ENCODE peak calls at places on chromosomes 11 and 22, in eight cellular contexts. J is NB4; I is tibial artery; K is right atrium auricular region; F is endothelial cell; V is spleen; W is AG09309; E is CD4-positive, alpha-beta T cell. O is an unnamed sample.
A peak's percentile ranks its signal among the peaks of the same experiment; 100 is the strongest.

GRCh38 chr11:1879941-1880720 is 11.6 kb downstream of the PRR33 start:
- DNase-seq in J (peak; percentile 55), I (peak; percentile 79), K (peak; percentile 86), F (peak; percentile 6), V (peak; percentile 83), W (no peak), E (no peak), O (no peak)

GRCh38 chr11:109247071-109247470 is 174.9 kb upstream of the C11orf87 start:
- DNase-seq in J (no peak), I (no peak), K (no peak), F (no peak), V (no peak), W (no peak), E (no peak), O (no peak)

GRCh38 chr22:48106215-48106614 is 1343.8 kb downstream of the TBC1D22A start:
- DNase-seq in J (no peak), I (no peak), K (peak; percentile 23), F (no peak), V (no peak), W (no peak), E (no peak), O (no peak)

GRCh38 chr22:24105018-24105360 is 76.3 kb upstream of the SUSD2 start:
- DNase-seq in J (no peak), I (peak; percentile 58), K (peak; percentile 73), F (no peak), V (peak; percentile 4), W (no peak), E (no peak), O (no peak)

GRCh38 chr11:69588270-69588669 is 52.7 kb upstream of the CCND1 start:
- DNase-seq in J (no peak), I (no peak), K (no peak), F (no peak), V (no peak), W (peak; percentile 63), E (no peak), O (no peak)

GRCh38 chr22:44042822-44043221 is 18.7 kb downstream of the PARVB start:
- DNase-seq in J (no peak), I (no peak), K (no peak), F (no peak), V (no peak), W (no peak), E (no peak), O (no peak)

GRCh38 chr11:69467196-69467595 is 14.3 kb upstream of the LINC01488 start:
- DNase-seq in J (no peak), I (no peak), K (no peak), F (no peak), V (peak; percentile 24), W (no peak), E (no peak), O (no peak)

GRCh38 chr11:74487875-74488274 is 5.6 kb downstream of the LIPT2 start:
- DNase-seq in J (peak; percentile 51), I (no peak), K (no peak), F (no peak), V (no peak), W (no peak), E (no peak), O (no peak)

GRCh38 chr22:50112151-50113118 is 22.6 kb downstream of the MOV10L1 start:
- DNase-seq in J (peak; percentile 84), I (no peak), K (no peak), F (peak; percentile 46), V (no peak), W (peak; percentile 11), E (no peak), O (no peak)

DNA sequence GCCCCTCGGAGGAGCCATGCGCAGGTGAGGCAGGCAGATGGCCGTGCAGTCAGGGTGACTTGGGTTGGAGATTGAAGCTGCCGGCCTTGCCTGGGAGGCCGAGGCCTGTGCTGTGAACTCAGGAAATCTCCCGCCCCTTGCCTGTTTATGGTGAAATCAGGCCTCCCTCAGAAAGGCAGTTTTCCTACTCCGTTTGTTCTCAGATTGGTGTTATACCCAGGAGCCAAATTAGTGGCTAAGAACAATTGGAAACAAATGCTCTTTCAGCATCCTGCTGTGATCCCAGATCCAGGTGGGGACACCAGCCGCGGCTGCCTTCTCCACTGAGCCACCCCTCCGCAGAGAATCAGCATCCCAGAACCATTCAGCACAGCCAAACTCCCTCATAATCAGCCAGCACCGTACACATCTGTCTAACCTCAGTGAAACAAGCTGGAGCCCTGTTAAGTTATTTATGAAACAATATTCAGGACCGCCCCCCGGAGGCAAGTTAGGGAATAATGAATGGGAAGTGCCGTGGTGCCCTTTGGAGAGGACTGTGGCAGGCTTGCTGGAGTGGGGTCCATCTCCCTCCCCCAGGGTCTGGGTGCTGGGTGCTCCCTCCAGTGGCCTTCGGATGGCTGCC is 60.0 kb downstream of the PKNOX2 start:
- DNase-seq in J (peak; percentile 23), I (peak; percentile 43), K (peak; percentile 73), F (peak; percentile 63), V (no peak), W (no peak), E (no peak), O (no peak)
- TF ChIP-seq CTCF in J (no peak), I (peak; percentile 31), K (peak; percentile 12), F (no peak), V (no peak), W (peak; percentile 26), E (no peak), O (peak; percentile 43)

GRCh38 chr11:128323381-128323780 is 264.0 kb downstream of the ETS1 start:
- DNase-seq in J (peak; percentile 45), I (no peak), K (no peak), F (no peak), V (no peak), W (no peak), E (peak; percentile 44), O (no peak)
- TF ChIP-seq CTCF in J (peak; percentile 35), I (no peak), K (no peak), F (no peak), V (peak; percentile 46), W (peak; percentile 50), E (peak; percentile 52), O (peak; percentile 12)

GRCh38 chr22:36406721-36407120 is 19.0 kb upstream of the MYH9 start:
- DNase-seq in J (no peak), I (no peak), K (no peak), F (no peak), V (no peak), W (no peak), E (no peak), O (no peak)

GRCh38 chr22:36406139-36406538 is 18.4 kb upstream of the MYH9 start:
- DNase-seq in J (no peak), I (no peak), K (no peak), F (no peak), V (no peak), W (no peak), E (no peak), O (no peak)

GRCh38 chr22:36405221-36405631 is 17.5 kb upstream of the MYH9 start:
- DNase-seq in J (no peak), I (no peak), K (no peak), F (no peak), V (no peak), W (no peak), E (no peak), O (no peak)

GRCh38 chr22:36404436-36404835 is 16.7 kb upstream of the MYH9 start:
- DNase-seq in J (no peak), I (no peak), K (no peak), F (no peak), V (no peak), W (no peak), E (no peak), O (no peak)

DNA sequence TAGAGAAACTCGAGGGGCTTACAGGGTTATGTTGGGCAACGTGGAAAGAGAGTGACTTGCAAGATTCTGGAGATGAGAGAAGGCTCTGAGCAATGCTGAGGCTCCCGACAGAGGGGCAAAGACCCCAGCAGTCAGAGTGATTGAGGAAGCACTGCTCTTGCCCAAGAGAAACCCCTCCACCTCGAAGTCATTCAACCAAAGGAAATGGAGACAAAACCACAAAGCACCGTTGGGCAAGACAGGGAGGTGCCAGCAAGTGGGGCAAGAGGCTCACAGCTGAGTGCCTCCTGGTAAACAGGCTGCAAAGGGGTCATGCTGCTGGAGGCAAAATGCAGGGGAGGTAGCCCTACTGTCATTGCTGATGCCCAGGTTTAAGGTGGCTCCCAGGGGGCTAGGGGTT is 17.9 kb upstream of the MYH9 start:
- DNase-seq in J (peak; percentile 99), I (no peak), K (no peak), F (no peak), V (peak; percentile 92), W (no peak), E (peak; percentile 52), O (no peak)
- TF ChIP-seq CTCF in J (no peak), I (no peak), K (no peak), F (no peak), V (no peak), W (peak; percentile 8), E (peak; percentile 21), O (no peak)

GRCh38 chr11:130390071-130390758 is 38.2 kb downstream of the ADAMTS8 start:
- DNase-seq in J (peak; percentile 48), I (no peak), K (no peak), F (no peak), V (no peak), W (no peak), E (no peak), O (peak; percentile 57)
- TF ChIP-seq CTCF in J (peak; percentile 38), I (peak; percentile 28), K (peak; percentile 22), F (no peak), V (no peak), W (peak; percentile 71), E (no peak), O (peak; percentile 71)

GRCh38 chr11:113203332-113203731 is 111.1 kb upstream of the TTC12 start:
- DNase-seq in J (peak; percentile 69), I (no peak), K (no peak), F (no peak), V (no peak), W (no peak), E (no peak), O (no peak)

GRCh38 chr11:113202431-113202830 is 112.0 kb upstream of the TTC12 start:
- DNase-seq in J (no peak), I (no peak), K (no peak), F (no peak), V (no peak), W (no peak), E (no peak), O (no peak)

GRCh38 chr11:113201055-113201818 is 113.1 kb upstream of the TTC12 start:
- DNase-seq in J (no peak), I (no peak), K (no peak), F (no peak), V (no peak), W (no peak), E (no peak), O (no peak)

GRCh38 chr11:113198907-113199660 is 115.3 kb upstream of the TTC12 start:
- DNase-seq in J (no peak), I (no peak), K (no peak), F (no peak), V (no peak), W (no peak), E (no peak), O (no peak)

GRCh38 chr11:113204280-113204679 is 110.1 kb upstream of the TTC12 start:
- DNase-seq in J (peak; percentile 93), I (peak; percentile 22), K (no peak), F (no peak), V (no peak), W (no peak), E (no peak), O (no peak)
- TF ChIP-seq CTCF in J (no peak), I (no peak), K (no peak), F (no peak), V (no peak), W (no peak), E (no peak), O (no peak)

DNA sequence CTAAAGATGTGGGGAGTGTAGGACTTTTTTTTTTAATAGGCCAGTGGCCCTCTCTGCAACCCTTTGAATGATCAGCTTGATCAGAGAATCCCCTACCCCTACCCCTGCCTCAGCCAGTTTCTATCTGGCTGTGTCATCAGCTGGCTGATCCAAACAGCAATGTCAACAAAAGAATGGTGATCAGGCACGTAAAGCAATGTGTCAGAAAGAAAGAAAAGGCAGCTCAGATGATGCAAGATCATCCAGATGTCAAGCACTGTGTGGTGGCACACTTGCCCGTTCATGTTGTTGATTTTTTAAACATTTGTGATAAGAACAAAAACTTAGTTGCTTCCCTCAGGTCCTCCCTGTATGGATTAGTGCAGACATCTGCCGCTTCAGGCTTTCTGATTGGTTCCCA is 26.3 kb upstream of the EHF start:
- DNase-seq in J (no peak), I (no peak), K (no peak), F (no peak), V (no peak), W (no peak), E (no peak), O (no peak)
- TF ChIP-seq CTCF in J (no peak), I (no peak), K (no peak), F (no peak), V (no peak), W (no peak), E (no peak), O (no peak)

O was measured in astrocyte of the cerebellum.